ENCODE peak calls at places on chromosomes 11 and 22, in five cellular contexts. I is HCT116, S is A673, D is OCI-LY7, H is ovary. U is an unnamed sample.

GRCh38 chr11:89381094-89381493 is 110.1 kb downstream of the NOX4 start:
- DNase-seq in I (no peak), S (peak), D (no peak), H (no peak), U (no peak)

GRCh38 chr11:43830928-43831440 is 49.6 kb upstream of the ALKBH3 start:
- DNase-seq in I (peak), S (peak), D (no peak), H (no peak), U (no peak)

GRCh38 chr11:2390871-2391662 is 9.5 kb upstream of the TSSC4 start:
- DNase-seq in I (no peak), S (peak), D (peak), H (peak), U (no peak)

GRCh38 chr22:28435271-28435825 is 244.3 kb downstream of the TTC28 start:
- DNase-seq in I (no peak), S (no peak), D (no peak), H (no peak), U (no peak)

GRCh38 chr11:80155412-80156017 is 714.7 kb upstream of the TENM4 start:
- DNase-seq in I (no peak), S (peak), D (peak), H (no peak), U (peak)

GRCh38 chr11:460331-461199 is 10.5 kb downstream of the PTDSS2 start:
- DNase-seq in I (no peak), S (no peak), D (no peak), H (no peak), U (no peak)

GRCh38 chr11:76835030-76835429 is 25.7 kb upstream of the ACER3 start:
- DNase-seq in I (no peak), S (no peak), D (no peak), H (no peak), U (no peak)

GRCh38 chr11:119599864-119600593 is 129.0 kb downstream of the NECTIN1 start:
- DNase-seq in I (no peak), S (no peak), D (no peak), H (no peak), U (no peak)

GRCh38 chr22:18994780-18995711 is 59.0 kb upstream of the PRODH start:
- DNase-seq in I (no peak), S (no peak), D (no peak), H (no peak), U (peak)

GRCh38 chr11:1890856-1891830 is 552 bp downstream of the PRR33 start:
- DNase-seq in I (no peak), S (no peak), D (no peak), H (no peak), U (no peak)

GRCh38 chr11:17063171-17064002 is 14.1 kb downstream of the RPS13 start:
- DNase-seq in I (peak), S (peak), D (peak), H (peak), U (peak)

GRCh38 chr22:49007013-49007653 is 820.5 kb downstream of the BRD1 start:
- DNase-seq in I (no peak), S (no peak), D (no peak), H (no peak), U (peak)

GRCh38 chr11:35166369-35167360 is 27.7 kb downstream of the CD44 start:
- DNase-seq in I (peak), S (no peak), D (no peak), H (no peak), U (no peak)

GRCh38 chr11:130765951-130766649 is 150.2 kb downstream of the SNX19 start:
- DNase-seq in I (no peak), S (no peak), D (peak), H (no peak), U (no peak)

GRCh38 chr22:31828739-31829138 is 74.9 kb downstream of the DEPDC5 start:
- DNase-seq in I (no peak), S (no peak), D (no peak), H (no peak), U (no peak)

GRCh38 chr11:35303596-35304392 is 115.6 kb downstream of the SLC1A2 start:
- DNase-seq in I (no peak), S (no peak), D (no peak), H (no peak), U (no peak)

GRCh38 chr22:32904044-32904443 is 102.5 kb downstream of the TIMP3 start:
- DNase-seq in I (peak), S (peak), D (peak), H (no peak), U (peak)

GRCh38 chr22:33757041-33757440 is 163.2 kb downstream of the LARGE1 start:
- DNase-seq in I (no peak), S (no peak), D (no peak), H (no peak), U (peak)

GRCh38 chr11:99522467-99523173 is 501.9 kb downstream of the CNTN5 start:
- DNase-seq in I (no peak), S (no peak), D (no peak), H (no peak), U (no peak)

GRCh38 chr11:102709211-102709980 is 3.8 kb upstream of the MMP27 start:
- DNase-seq in I (no peak), S (no peak), D (no peak), H (no peak), U (no peak)

GRCh38 chr11:2789791-2790580 is 90.2 kb upstream of the KCNQ1OT1 start:
- DNase-seq in I (no peak), S (no peak), D (no peak), H (no peak), U (no peak)

GRCh38 chr22:38215156-38216038 is 13.6 kb downstream of the MAFF start:
- DNase-seq in I (no peak), S (no peak), D (no peak), H (no peak), U (no peak)

GRCh38 chr11:117861151-117862018 is 15.1 kb downstream of the FXYD6 start:
- DNase-seq in I (no peak), S (peak), D (no peak), H (no peak), U (peak)
- H3K27ac ChIP-seq in I (no peak), S (no peak), D (no peak), H (peak), U (no peak)

GRCh38 chr22:17919276-17920144 is 104.9 kb downstream of the MICAL3 start:
- DNase-seq in I (no peak), S (no peak), D (no peak), H (no peak), U (peak)

GRCh38 chr22:17920992-17921650 is 103.2 kb downstream of the MICAL3 start:
- DNase-seq in I (no peak), S (no peak), D (no peak), H (no peak), U (no peak)

GRCh38 chr22:17921871-17922821 is 102.2 kb downstream of the MICAL3 start:
- DNase-seq in I (no peak), S (no peak), D (no peak), H (no peak), U (no peak)

GRCh38 chr22:17918840-17919239 is 105.5 kb downstream of the MICAL3 start:
- DNase-seq in I (no peak), S (no peak), D (no peak), H (no peak), U (no peak)

DNA sequence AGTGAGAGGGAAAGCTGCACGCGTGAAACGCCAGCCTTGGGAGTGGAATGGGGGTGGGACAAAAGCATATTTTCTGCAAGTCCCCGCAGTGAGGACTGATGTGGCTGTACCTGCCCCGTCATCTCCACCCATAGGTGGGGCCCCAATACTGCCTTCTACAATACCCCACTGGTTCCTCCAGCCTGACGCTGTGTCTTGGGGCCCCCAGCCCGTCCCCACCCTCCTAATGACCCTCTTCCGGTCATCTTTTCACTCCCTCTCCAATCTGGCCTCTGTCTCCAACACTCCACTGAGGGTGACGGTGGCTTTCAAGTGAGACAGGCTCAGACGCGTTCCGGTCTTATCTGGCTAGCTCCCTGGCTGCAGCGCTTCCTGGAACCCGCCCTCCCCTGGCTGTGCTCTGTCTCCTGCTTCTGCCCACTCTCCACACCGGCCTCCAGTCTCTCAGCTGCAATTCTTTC is 104.2 kb downstream of the MICAL3 start:
- DNase-seq in I (no peak), S (no peak), D (no peak), H (peak), U (peak)
- TF ChIP-seq CTCF in I (no peak), S (no peak), D (no peak), H (no peak), U (peak)

GRCh38 chr22:30413001-30413400 is 12.6 kb upstream of the MTFP1 start:
- DNase-seq in I (no peak), S (peak), D (no peak), H (no peak), U (no peak)

GRCh38 chr22:30416843-30417242 is 8.7 kb upstream of the MTFP1 start:
- DNase-seq in I (no peak), S (no peak), D (no peak), H (no peak), U (no peak)

GRCh38 chr22:30413745-30414524 is 11.6 kb upstream of the MTFP1 start:
- DNase-seq in I (no peak), S (no peak), D (no peak), H (no peak), U (no peak)

GRCh38 chr22:30416403-30416802 is 9.2 kb upstream of the MTFP1 start:
- DNase-seq in I (no peak), S (no peak), D (no peak), H (no peak), U (no peak)

GRCh38 chr22:30414525-30415047 is 11.0 kb upstream of the MTFP1 start:
- DNase-seq in I (no peak), S (no peak), D (no peak), H (no peak), U (no peak)
- H3K27ac ChIP-seq in I (no peak), S (peak), D (no peak), H (no peak), U (no peak)

DNA sequence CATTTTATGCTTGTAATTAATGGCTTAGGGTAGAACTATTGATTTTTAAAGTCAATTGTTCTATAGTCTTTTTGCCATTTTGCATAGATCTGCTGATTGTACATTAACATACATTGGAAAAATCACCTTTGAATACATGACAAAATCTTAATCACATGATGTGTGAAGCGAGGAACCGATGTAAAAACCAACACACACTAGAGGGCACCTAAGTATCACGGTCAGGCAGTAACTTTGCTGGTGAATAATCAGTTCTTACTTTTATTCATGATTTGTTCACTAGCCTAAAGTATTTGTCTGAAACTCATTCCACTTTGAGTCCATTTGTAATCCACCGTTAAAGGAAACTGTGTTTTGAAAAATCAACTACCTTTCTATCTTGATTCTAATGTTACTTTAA is 28.2 kb downstream of the JHY start:
- DNase-seq in I (peak), S (peak), D (no peak), H (no peak), U (peak)
- TF ChIP-seq CTCF in I (peak), S (peak), D (peak), H (peak), U (peak)